ENCODE peak calls at places on chromosomes 7 and 10, in eight cellular contexts. R is left ventricle myocardium inferior, L is H9, T is lower lobe of right lung, P is left lung, A is HCT116, M is sigmoid colon, C is Peyer's patch. B is an unnamed sample.

GRCh38 chr10:42149027-42149700 is 489.2 kb downstream of the ZNF33B start:
- DNase-seq in T (peak), M (no peak), A (no peak), R (no peak), L (no peak), P (no peak), C (peak), B (no peak)

GRCh38 chr7:66751945-66752344 is 11.4 kb downstream of the RABGEF1 start:
- DNase-seq in C (no peak), T (no peak), L (no peak), M (no peak), R (no peak), A (no peak), P (no peak), B (no peak)

GRCh38 chr7:96282835-96283234 is 39.1 kb downstream of the SLC25A13 start:
- DNase-seq in P (no peak), T (no peak), R (no peak), A (no peak), C (no peak), L (no peak), M (no peak), B (no peak)

GRCh38 chr10:43216931-43217562 is 49.8 kb downstream of the RASGEF1A start:
- DNase-seq in L (no peak), T (peak), M (no peak), P (peak), C (no peak), A (no peak), R (peak), B (no peak)

GRCh38 chr10:102230861-102231356 is 4.8 kb downstream of the ELOVL3 start:
- DNase-seq in A (peak), L (peak), R (peak), M (no peak), C (peak), P (peak), T (peak), B (no peak)

GRCh38 chr7:25382175-25382574 is 153.9 kb upstream of the NPVF start:
- DNase-seq in L (no peak), A (no peak), R (no peak), C (no peak), P (no peak), T (no peak), M (no peak), B (no peak)

GRCh38 chr7:89511900-89512299 is 642.4 kb upstream of the STEAP1 start:
- DNase-seq in M (no peak), P (no peak), T (no peak), A (no peak), R (no peak), C (no peak), L (no peak), B (no peak)

GRCh38 chr10:72134785-72135765 is 46.7 kb upstream of the SPOCK2 start:
- DNase-seq in L (no peak), A (no peak), T (no peak), P (no peak), M (no peak), C (no peak), R (no peak), B (no peak)

GRCh38 chr10:35396560-35397434 is 60.5 kb downstream of the CCNY start:
- DNase-seq in A (no peak), T (no peak), C (no peak), R (no peak), P (no peak), L (no peak), M (no peak), B (no peak)

GRCh38 chr7:45102785-45103712 is 8.4 kb downstream of the TBRG4 start:
- DNase-seq in A (no peak), C (no peak), L (no peak), M (peak), P (no peak), T (peak), R (no peak), B (no peak)

GRCh38 chr10:122163182-122164027 is 107.7 kb upstream of the BTBD16 start:
- DNase-seq in T (no peak), A (no peak), C (no peak), L (peak), R (no peak), P (no peak), M (no peak), B (no peak)

GRCh38 chr7:33195264-33195663 is 65.9 kb downstream of the BBS9 start:
- DNase-seq in L (no peak), C (no peak), P (no peak), M (no peak), A (no peak), R (no peak), T (no peak), B (peak)

GRCh38 chr7:90965211-90965610 is 299.0 kb upstream of the FZD1 start:
- DNase-seq in C (no peak), A (no peak), P (no peak), T (no peak), R (no peak), M (no peak), L (no peak), B (no peak)

GRCh38 chr7:123538189-123538714 is 3.9 kb upstream of the IQUB start:
- DNase-seq in T (no peak), A (peak), M (no peak), C (no peak), P (no peak), R (no peak), L (no peak), B (peak)

GRCh38 chr7:30519122-30519521 is 14.5 kb upstream of the GGCT start:
- DNase-seq in P (no peak), R (no peak), C (no peak), T (no peak), A (no peak), L (no peak), M (no peak), B (no peak)

GRCh38 chr10:58753425-58753824 is 240.8 kb downstream of the BICC1 start:
- DNase-seq in P (no peak), L (no peak), M (no peak), A (no peak), T (no peak), R (no peak), C (no peak), B (no peak)

DNA sequence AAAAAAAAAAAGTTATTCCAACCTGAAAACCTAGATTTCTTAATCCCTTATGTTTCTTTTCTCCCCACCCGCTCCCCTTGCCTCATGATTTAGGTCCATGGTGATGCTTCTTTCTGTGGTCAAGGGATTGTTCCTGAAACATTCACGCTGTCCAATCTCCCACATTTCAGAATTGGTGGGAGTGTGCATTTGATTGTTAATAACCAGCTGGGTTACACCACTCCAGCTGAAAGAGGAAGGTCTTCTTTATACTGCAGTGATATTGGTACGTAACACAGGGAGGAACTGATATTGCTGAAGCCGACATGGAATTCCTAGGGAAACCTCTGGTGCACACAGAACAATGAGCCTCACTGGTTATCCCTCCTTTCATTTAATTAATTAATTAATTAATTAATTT is 22.7 kb downstream of the DHTKD1 start:
- DNase-seq in P (no peak), M (no peak), L (no peak), A (no peak), R (no peak), C (no peak), T (no peak), B (no peak)
- H3K27ac ChIP-seq in P (no peak), M (no peak), L (no peak), A (no peak), R (no peak), C (no peak), T (no peak), B (no peak)

DNA sequence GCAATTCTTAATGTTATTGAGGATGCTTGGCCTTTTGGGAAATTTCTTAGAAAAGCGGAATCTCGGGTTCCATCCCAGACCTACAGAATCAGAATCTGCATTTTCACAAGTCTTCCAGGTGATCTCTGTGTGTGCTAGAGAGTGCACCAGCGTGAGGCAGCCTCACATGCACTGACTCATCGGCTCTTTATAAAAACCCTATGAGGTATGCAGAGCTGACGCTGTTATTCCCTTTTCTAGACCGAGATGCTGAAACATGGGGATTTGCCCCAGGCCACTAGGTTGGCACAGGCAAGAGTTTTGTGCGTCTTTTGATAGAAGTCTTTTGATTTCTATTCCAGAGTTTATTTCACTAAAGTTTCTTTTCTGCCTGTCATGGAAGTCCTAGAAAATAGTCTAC is 61.2 kb downstream of the CDCA7L start:
- DNase-seq in L (no peak), C (no peak), M (no peak), P (no peak), A (no peak), R (no peak), T (no peak), B (no peak)
- TF ChIP-seq CTCF in L (no peak), C (no peak), M (no peak), P (no peak), A (no peak), R (no peak), T (no peak), B (no peak)

DNA sequence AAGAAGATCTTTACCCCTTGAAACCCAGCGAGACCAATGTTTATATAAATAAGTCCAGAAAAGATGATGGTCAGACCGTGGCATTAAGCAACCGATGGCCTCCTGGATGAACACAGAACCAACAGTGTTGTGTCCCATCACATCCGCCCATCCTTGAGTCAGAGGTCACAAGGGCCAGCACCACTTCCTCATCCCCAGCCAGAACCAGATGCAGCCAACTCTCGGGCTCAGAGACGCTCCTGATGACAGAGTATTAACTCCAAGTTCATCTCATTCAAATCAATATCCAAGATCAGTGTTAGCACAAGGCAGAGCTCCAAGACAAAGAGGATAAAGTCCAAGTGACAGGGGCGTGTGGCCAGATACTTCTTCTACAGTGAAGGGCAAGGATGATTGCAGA is 63.5 kb downstream of the FAM53B start:
- DNase-seq in R (peak), M (peak), P (peak), C (peak), T (peak), A (no peak), L (no peak), B (no peak)
- H3K27ac ChIP-seq in R (peak), M (no peak), P (no peak), C (peak), T (peak), A (no peak), L (no peak), B (no peak)

GRCh38 chr7:127628445-127628844 is 10.5 kb upstream of the PAX4 start:
- DNase-seq in T (no peak), A (no peak), M (no peak), P (no peak), C (no peak), R (no peak), L (peak), B (no peak)
- TF ChIP-seq CTCF in T (no peak), A (peak), M (no peak), P (no peak), C (no peak), R (no peak), L (peak), B (no peak)

B was measured in RWPE1.